ENCODE peak calls at places on chromosome 22, in ten cellular contexts. C is thoracic aorta, O is cardiac muscle cell, F is colonic mucosa, P is GM23338, I is neural progenitor cell, L is H1, Q is pancreas, U is Panc1, X is coronary artery. Z is an unnamed sample.

GRCh38 chr22:26172389-26172990 is 3.2 kb downstream of the SEZ6L start:
- DNase-seq in U (peak), X (no peak), I (peak), P (peak), F (peak), Q (peak), C (no peak), O (peak), L (no peak), Z (peak)

GRCh38 chr22:39873963-39874362 is 19.6 kb downstream of the ENTHD1 start:
- DNase-seq in F (no peak), I (no peak), X (no peak), O (no peak), L (no peak), U (no peak), Q (no peak), C (no peak), P (no peak), Z (no peak)

GRCh38 chr22:32389685-32390084 is 22.4 kb downstream of the RTCB start:
- DNase-seq in F (no peak), X (no peak), I (peak), C (no peak), P (peak), O (peak), L (no peak), Q (no peak), U (no peak), Z (no peak)

GRCh38 chr22:24189249-24190158 is 8.2 kb downstream of the SUSD2 start:
- DNase-seq in L (peak), F (peak), U (no peak), Q (peak), I (peak), O (peak), X (no peak), P (peak), C (no peak), Z (no peak)

GRCh38 chr22:20464096-20464614 is 26.5 kb upstream of the SCARF2 start:
- DNase-seq in X (no peak), L (no peak), C (no peak), I (no peak), O (no peak), P (no peak), U (no peak), Q (no peak), F (no peak), Z (no peak)

GRCh38 chr22:32996702-32997101 is 61.5 kb downstream of the SYN3 start:
- DNase-seq in P (no peak), X (no peak), U (no peak), Q (peak), L (no peak), O (no peak), I (no peak), C (peak), F (no peak), Z (no peak)

GRCh38 chr22:32653823-32654222 is 147.7 kb upstream of the TIMP3 start:
- DNase-seq in P (no peak), O (no peak), L (no peak), U (no peak), X (no peak), Q (no peak), C (no peak), F (no peak), I (no peak), Z (no peak)

GRCh38 chr22:20779813-20780148 is 5.9 kb downstream of the SERPIND1 start:
- DNase-seq in X (no peak), P (no peak), I (no peak), U (no peak), L (no peak), Q (no peak), C (no peak), O (no peak), F (no peak), Z (no peak)

GRCh38 chr22:33116846-33117547 is 58.8 kb upstream of the SYN3 start:
- DNase-seq in P (no peak), U (no peak), C (no peak), Q (no peak), I (no peak), X (no peak), O (no peak), F (no peak), L (no peak), Z (no peak)

GRCh38 chr22:37425800-37426531 is 1.3 kb downstream of the ELFN2 start:
- DNase-seq in F (no peak), P (peak), U (no peak), Q (no peak), I (peak), L (no peak), X (no peak), C (no peak), O (no peak), Z (no peak)

GRCh38 chr22:49023161-49023878 is 804.4 kb downstream of the BRD1 start:
- DNase-seq in P (no peak), I (no peak), L (no peak), F (no peak), X (no peak), O (no peak), Q (no peak), C (no peak), U (no peak), Z (no peak)

GRCh38 chr22:28582806-28583205 is 96.8 kb downstream of the TTC28 start:
- DNase-seq in Q (no peak), I (no peak), P (peak), F (no peak), L (no peak), C (no peak), X (no peak), U (no peak), O (no peak), Z (no peak)

GRCh38 chr22:28594784-28595324 is 84.8 kb downstream of the TTC28 start:
- DNase-seq in Q (no peak), U (peak), O (peak), C (no peak), F (no peak), L (no peak), P (peak), X (no peak), I (peak), Z (no peak)

GRCh38 chr22:40015346-40015976 is 20.7 kb downstream of the FAM83F start:
- DNase-seq in Q (no peak), I (no peak), O (no peak), L (no peak), P (no peak), X (no peak), U (no peak), C (no peak), F (no peak), Z (no peak)

GRCh38 chr22:38335077-38335476 is 17.8 kb upstream of the CSNK1E start:
- DNase-seq in Q (no peak), U (no peak), I (no peak), F (no peak), C (no peak), P (no peak), X (no peak), L (no peak), O (no peak), Z (no peak)

GRCh38 chr22:38203090-38203810 is 1.5 kb downstream of the MAFF start:
- DNase-seq in C (no peak), O (peak), U (no peak), F (peak), Q (peak), L (no peak), X (no peak), P (peak), I (peak), Z (no peak)

GRCh38 chr22:23117275-23117674 is 24.5 kb downstream of the RSPH14 start:
- DNase-seq in X (no peak), U (no peak), L (no peak), Q (no peak), C (no peak), I (no peak), O (no peak), P (no peak), F (no peak), Z (no peak)

GRCh38 chr22:28947125-28947524 is 63.8 kb downstream of the ZNRF3 start:
- DNase-seq in O (no peak), X (no peak), I (no peak), C (no peak), F (no peak), U (no peak), L (no peak), P (no peak), Q (no peak), Z (no peak)

GRCh38 chr22:20957691-20958440 is 9.2 kb upstream of the AIFM3 start:
- DNase-seq in I (peak), U (no peak), L (no peak), C (no peak), Q (peak), P (peak), O (peak), F (peak), X (no peak), Z (no peak)

GRCh38 chr22:28252539-28252938 is 333.5 kb upstream of the PITPNB start:
- DNase-seq in F (no peak), O (no peak), Q (no peak), C (no peak), U (no peak), L (no peak), I (no peak), X (no peak), P (no peak), Z (no peak)

GRCh38 chr22:19663286-19663815 is 51.0 kb upstream of the SEPTIN5 start:
- DNase-seq in P (no peak), O (peak), C (no peak), L (no peak), I (no peak), U (no peak), Q (peak), X (no peak), F (peak), Z (no peak)

GRCh38 chr22:28105988-28106387 is 186.9 kb upstream of the PITPNB start:
- DNase-seq in Q (no peak), O (no peak), X (no peak), F (no peak), L (no peak), I (no peak), U (no peak), C (no peak), P (no peak), Z (no peak)

GRCh38 chr22:39332441-39333064 is 13.1 kb upstream of the RPL3 start:
- DNase-seq in I (no peak), L (no peak), U (no peak), Q (peak), O (peak), F (no peak), C (no peak), P (no peak), X (no peak), Z (no peak)

GRCh38 chr22:37472418-37473006 is 13.7 kb downstream of the MFNG start:
- DNase-seq in Q (peak), F (peak), I (peak), C (no peak), O (peak), X (no peak), L (no peak), P (peak), U (no peak), Z (no peak)

DNA sequence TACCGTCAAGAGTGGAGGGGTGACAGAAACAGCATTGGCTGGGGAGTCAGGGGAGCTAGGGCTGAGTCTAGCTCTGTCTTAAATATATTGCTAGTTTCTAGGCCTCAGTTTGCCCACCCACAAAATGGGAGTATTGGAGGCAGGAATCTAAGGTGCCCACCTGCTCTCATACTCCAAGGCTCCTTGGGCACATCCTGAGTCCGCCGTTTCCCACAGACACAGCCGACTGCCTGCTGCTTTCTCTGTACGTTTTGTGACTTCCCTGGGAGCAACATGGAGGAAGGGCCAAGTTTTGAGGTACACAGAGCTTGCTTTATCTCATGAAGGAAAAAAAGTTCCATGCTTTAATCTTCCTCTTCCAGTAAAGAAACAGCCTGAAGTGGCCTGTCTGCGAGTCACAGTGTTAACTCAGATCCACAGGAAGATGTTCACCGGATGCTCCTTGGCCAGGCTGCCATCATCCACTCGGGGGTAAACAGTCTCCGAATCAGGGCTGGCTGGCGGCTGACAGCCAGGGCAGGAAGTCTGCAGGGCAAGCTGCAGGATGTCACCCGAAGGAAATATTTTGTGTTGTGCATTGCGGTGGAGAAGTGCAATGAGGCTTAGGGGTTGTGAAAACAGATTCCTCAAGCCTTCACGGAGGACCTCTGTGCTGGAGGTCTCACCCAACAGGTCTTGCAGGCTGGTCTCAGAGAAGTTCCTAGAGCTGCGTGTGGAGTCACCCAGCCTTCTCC is 11.1 kb upstream of the CERK start:
- DNase-seq in Q (no peak), C (no peak), U (no peak), F (no peak), X (no peak), P (no peak), O (no peak), I (no peak), L (no peak), Z (no peak)
- H3K4me3 ChIP-seq in Q (no peak), C (no peak), U (no peak), F (no peak), X (no peak), P (no peak), O (no peak), I (no peak), L (no peak), Z (no peak)

DNA sequence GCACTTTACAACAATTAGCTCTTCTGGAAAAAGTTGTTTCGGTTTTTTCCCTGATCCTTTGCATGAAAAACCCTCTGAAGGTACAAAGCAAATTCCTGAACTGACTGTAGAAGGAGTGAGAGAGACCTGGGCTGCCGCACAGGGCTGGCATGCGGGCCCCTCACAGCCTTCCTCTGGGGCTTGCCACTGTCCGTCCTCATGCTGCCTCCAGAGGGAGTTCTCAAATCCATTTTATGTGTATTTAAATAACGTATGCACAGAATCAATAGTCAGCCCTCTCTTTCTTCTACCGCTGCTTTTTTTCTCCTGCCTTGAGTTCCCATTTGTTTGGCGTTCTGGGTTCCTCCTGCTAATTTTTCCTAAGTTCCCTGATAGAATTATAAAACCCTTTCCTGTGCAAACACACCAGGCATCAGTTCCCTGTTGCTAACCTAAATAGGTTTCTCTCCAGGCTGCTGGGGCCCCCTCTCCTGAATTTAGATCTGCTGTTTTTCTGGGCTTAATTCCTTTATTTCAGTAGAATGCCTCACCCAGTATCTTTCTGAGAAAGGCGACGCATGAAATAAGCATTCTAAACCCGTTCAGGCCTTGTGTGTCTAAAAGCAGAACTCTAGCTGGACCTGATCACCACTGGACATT is 52.4 kb downstream of the PHF21B start:
- DNase-seq in U (no peak), Q (no peak), P (peak), L (no peak), X (no peak), F (no peak), O (peak), I (peak), C (no peak), Z (no peak)
- TF ChIP-seq CTCF in U (no peak), Q (no peak), P (peak), L (peak), X (no peak), F (no peak), O (peak), I (peak), C (no peak), Z (peak)

GRCh38 chr22:46042786-46043185 is 65.8 kb upstream of the WNT7B start:
- DNase-seq in F (no peak), U (no peak), O (no peak), Q (peak), L (no peak), I (no peak), P (no peak), X (peak), C (no peak), Z (peak)

GRCh38 chr22:46045459-46046298 is 68.7 kb upstream of the WNT7B start:
- DNase-seq in L (no peak), O (no peak), Q (peak), U (no peak), X (peak), P (no peak), I (no peak), F (no peak), C (no peak), Z (peak)

GRCh38 chr22:46043339-46043738 is 66.4 kb upstream of the WNT7B start:
- DNase-seq in I (no peak), Q (peak), P (no peak), L (no peak), C (no peak), U (no peak), F (no peak), O (no peak), X (peak), Z (no peak)

GRCh38 chr22:46044718-46045458 is 67.9 kb upstream of the WNT7B start:
- DNase-seq in O (peak), P (peak), Q (peak), F (no peak), U (no peak), X (peak), C (no peak), L (no peak), I (peak), Z (peak)

GRCh38 chr22:46043816-46044717 is 67.1 kb upstream of the WNT7B start:
- DNase-seq in I (no peak), L (no peak), C (no peak), P (peak), F (peak), O (no peak), Q (peak), U (no peak), X (peak), Z (peak)
- H3K27ac ChIP-seq in I (no peak), L (no peak), C (peak), P (no peak), F (peak), O (no peak), Q (peak), U (peak), X (peak), Z (peak)

GRCh38 chr22:43015677-43016042 is 711 bp upstream of the PACSIN2 start:
- DNase-seq in Q (no peak), X (no peak), U (no peak), O (no peak), C (no peak), L (no peak), I (no peak), P (no peak), F (no peak), Z (no peak)
- H3K4me3 ChIP-seq in Q (peak), X (peak), U (peak), O (peak), C (peak), L (peak), I (peak), P (peak), F (peak), Z (peak)

GRCh38 chr22:45099961-45100360 is 63.8 kb upstream of the NUP50 start:
- DNase-seq in L (no peak), P (no peak), C (no peak), O (no peak), U (no peak), I (no peak), X (no peak), Q (no peak), F (no peak), Z (no peak)

GRCh38 chr22:45103756-45104155 is 60.0 kb upstream of the NUP50 start:
- DNase-seq in U (no peak), O (no peak), F (no peak), P (peak), C (no peak), I (peak), Q (no peak), L (no peak), X (no peak), Z (no peak)

GRCh38 chr22:45104313-45104712 is 59.4 kb upstream of the NUP50 start:
- DNase-seq in Q (no peak), X (no peak), U (no peak), C (no peak), F (no peak), L (no peak), I (no peak), P (no peak), O (no peak), Z (no peak)

GRCh38 chr22:45102896-45103420 is 60.8 kb upstream of the NUP50 start:
- DNase-seq in C (no peak), F (no peak), O (no peak), Q (no peak), P (no peak), L (no peak), I (no peak), U (no peak), X (no peak), Z (no peak)

DNA sequence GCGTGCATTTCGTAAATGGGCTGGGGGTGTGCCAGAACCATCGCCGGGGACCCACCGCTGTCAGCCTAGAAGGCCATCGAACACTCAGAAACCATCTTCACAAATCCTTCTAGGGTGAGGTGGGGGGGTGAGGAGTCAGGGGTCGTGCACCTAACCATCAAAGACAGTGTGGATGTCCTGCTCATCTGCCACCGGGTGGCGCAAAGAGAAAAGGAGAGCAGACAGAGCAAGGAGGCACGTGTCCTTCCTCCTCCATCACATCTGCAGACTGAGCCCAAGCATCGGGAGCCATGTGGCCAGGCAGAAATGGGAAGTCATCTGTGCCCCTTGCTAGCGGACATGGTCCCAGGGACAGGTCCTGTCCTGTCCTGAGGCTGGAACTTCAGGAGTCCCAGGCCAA is 61.9 kb upstream of the NUP50 start:
- DNase-seq in C (no peak), U (no peak), P (peak), Q (no peak), X (no peak), I (peak), O (peak), L (no peak), F (peak), Z (peak)
- TF ChIP-seq CTCF in C (no peak), U (peak), P (peak), Q (no peak), X (no peak), I (peak), O (peak), L (peak), F (peak), Z (peak)

GRCh38 chr22:50325444-50326224 is 1.2 kb downstream of the DENND6B start:
- DNase-seq in Q (no peak), F (no peak), C (no peak), X (no peak), P (no peak), L (no peak), I (no peak), U (no peak), O (no peak), Z (no peak)
- H3K27ac ChIP-seq in Q (no peak), F (no peak), C (no peak), X (no peak), P (no peak), L (no peak), I (no peak), U (peak), O (no peak), Z (peak)

DNA sequence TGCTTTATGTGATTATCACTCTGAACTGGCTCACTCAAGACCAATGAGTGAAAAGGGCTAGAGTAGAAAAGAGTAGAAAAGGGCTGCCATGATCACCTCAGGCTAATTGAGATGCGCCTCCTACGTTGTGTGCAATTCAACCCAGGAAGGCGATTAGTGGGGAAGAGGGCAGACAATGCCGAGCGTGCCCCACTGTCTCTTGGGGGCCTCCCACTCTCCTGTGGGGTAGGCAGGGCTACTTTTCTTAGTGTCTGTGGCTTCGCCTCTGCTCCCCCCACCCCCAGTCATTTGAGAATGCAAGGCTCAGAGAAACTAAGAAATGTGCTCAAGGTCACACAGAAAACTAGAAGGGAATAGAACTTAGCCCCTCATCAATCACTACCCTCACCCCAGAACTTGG is 57.7 kb upstream of the RASD2 start:
- DNase-seq in X (no peak), L (no peak), C (no peak), P (no peak), F (no peak), O (no peak), Q (no peak), I (no peak), U (no peak), Z (no peak)
- H3K4me3 ChIP-seq in X (no peak), L (no peak), C (no peak), P (no peak), F (no peak), O (no peak), Q (no peak), I (no peak), U (no peak), Z (no peak)

Z was measured in dorsolateral prefrontal cortex.